ENCODE peak calls at places on chromosomes 3 and 15, in five cellular contexts. J is sigmoid colon, S is transverse colon, L is K562, R is tibial nerve. Y is an unnamed sample.
A peak's percentile ranks its signal among the peaks of the same experiment; 100 is the strongest.

GRCh38 chr3:71010731-71011455 is 572.6 kb downstream of the FOXP1 start:
- DNase-seq in J (no peak), L (peak; percentile 41), R (no peak), S (no peak), Y (no peak)

GRCh38 chr15:25691544-25692430 is 171.3 kb downstream of the ATP10A start:
- DNase-seq in J (peak; percentile 32), L (no peak), R (no peak), S (no peak), Y (no peak)

GRCh38 chr15:25717116-25717755 is 145.9 kb downstream of the ATP10A start:
- DNase-seq in S (no peak), R (no peak), L (no peak), J (peak; percentile 13), Y (no peak)

GRCh38 chr15:55774113-55774970 is 31.4 kb upstream of the PRTG start:
- DNase-seq in L (peak; percentile 58), S (peak; percentile 38), R (peak; percentile 48), J (no peak), Y (peak; percentile 29)

GRCh38 chr3:121463745-121464144 is 82.0 kb downstream of the POLQ start:
- DNase-seq in L (no peak), S (no peak), R (no peak), J (no peak), Y (no peak)

GRCh38 chr3:130093741-130094391 is 12.2 kb downstream of the ALG1L2 start:
- DNase-seq in L (peak; percentile 50), R (peak; percentile 7), J (no peak), S (peak; percentile 57), Y (no peak)

GRCh38 chr3:123431658-123432323 is 17.1 kb downstream of the ADCY5 start:
- DNase-seq in L (no peak), J (no peak), R (no peak), S (peak; percentile 48), Y (no peak)

GRCh38 chr3:136831461-136831860 is 12.5 kb downstream of the SLC35G2 start:
- DNase-seq in S (no peak), J (no peak), L (no peak), R (no peak), Y (no peak)

GRCh38 chr3:46300461-46300789 is 53.5 kb upstream of the CCR2 start:
- DNase-seq in L (no peak), J (no peak), S (no peak), R (no peak), Y (no peak)

GRCh38 chr15:86540840-86541467 is 461.3 kb downstream of the AGBL1 start:
- DNase-seq in R (no peak), L (no peak), S (no peak), J (no peak), Y (no peak)

GRCh38 chr15:56950979-56951378 is 32.5 kb downstream of the TCF12 start:
- DNase-seq in R (no peak), L (no peak), S (no peak), J (no peak), Y (no peak)
- TF ChIP-seq EP300 in R (no peak), L (no peak), S (no peak), J (no peak), Y (no peak)

GRCh38 chr3:152319256-152319655 is 50.5 kb downstream of the MBNL1 start:
- DNase-seq in S (no peak), R (no peak), L (peak; percentile 20), J (no peak), Y (no peak)
- TF ChIP-seq EP300 in S (no peak), R (no peak), L (no peak), J (no peak), Y (no peak)

GRCh38 chr15:68730491-68731317 is 90.0 kb downstream of the ANP32A start:
- DNase-seq in R (peak; percentile 57), S (peak; percentile 46), L (peak; percentile 23), J (peak; percentile 65), Y (peak; percentile 49)

GRCh38 chr15:68729789-68730201 is 90.9 kb downstream of the ANP32A start:
- DNase-seq in R (no peak), S (no peak), L (no peak), J (peak; percentile 69), Y (no peak)

GRCh38 chr15:68726246-68726645 is 94.4 kb downstream of the ANP32A start:
- DNase-seq in L (no peak), R (no peak), S (no peak), J (no peak), Y (no peak)

GRCh38 chr15:68721886-68722285 is 98.8 kb downstream of the ANP32A start:
- DNase-seq in L (no peak), S (no peak), J (no peak), R (no peak), Y (no peak)

GRCh38 chr15:68725736-68726135 is 95.0 kb downstream of the ANP32A start:
- DNase-seq in L (no peak), J (peak; percentile 88), S (peak; percentile 40), R (peak; percentile 30), Y (peak; percentile 32)
- TF ChIP-seq EP300 in L (no peak), J (no peak), S (no peak), R (no peak), Y (no peak)

GRCh38 chr15:66780973-66781718 is 79.1 kb downstream of the SMAD6 start:
- DNase-seq in R (no peak), L (no peak), J (peak; percentile 48), S (no peak), Y (no peak)
- TF ChIP-seq EP300 in R (no peak), L (no peak), J (no peak), S (no peak), Y (no peak)

GRCh38 chr15:98671060-98672008 is 23.0 kb downstream of the IGF1R start:
- DNase-seq in S (no peak), R (no peak), L (no peak), J (no peak), Y (no peak)
- TF ChIP-seq EP300 in S (no peak), R (peak; percentile 60), L (no peak), J (no peak), Y (no peak)

GRCh38 chr3:175185903-175186302 is 326.8 kb downstream of the NAALADL2 start:
- DNase-seq in L (no peak), J (no peak), R (no peak), S (no peak), Y (no peak)
- TF ChIP-seq EP300 in L (no peak), J (no peak), R (no peak), S (no peak), Y (no peak)

DNA sequence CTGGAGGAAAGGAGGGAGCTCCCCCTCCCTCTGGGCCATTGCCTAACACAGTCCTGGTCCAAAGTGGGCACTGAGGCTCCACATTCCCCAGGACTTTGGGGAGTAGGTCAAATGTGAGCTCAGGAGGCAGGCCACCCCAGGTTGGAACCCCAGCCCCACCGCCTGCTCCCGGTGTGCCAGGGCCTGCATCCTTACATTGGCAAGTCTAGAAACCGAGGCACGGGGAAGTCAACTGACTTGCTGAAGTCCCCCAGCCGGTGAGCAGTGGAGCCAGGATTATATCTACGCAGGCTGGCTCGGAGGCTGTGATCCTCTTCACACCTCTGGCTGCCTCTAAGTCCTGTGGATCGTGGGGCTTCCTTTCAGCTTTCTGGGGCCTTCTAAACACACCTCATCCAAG is 48.7 kb downstream of the RHCG start:
- DNase-seq in R (no peak), J (no peak), S (no peak), L (no peak), Y (no peak)
- TF ChIP-seq EP300 in R (no peak), J (no peak), S (no peak), L (no peak), Y (no peak)

DNA sequence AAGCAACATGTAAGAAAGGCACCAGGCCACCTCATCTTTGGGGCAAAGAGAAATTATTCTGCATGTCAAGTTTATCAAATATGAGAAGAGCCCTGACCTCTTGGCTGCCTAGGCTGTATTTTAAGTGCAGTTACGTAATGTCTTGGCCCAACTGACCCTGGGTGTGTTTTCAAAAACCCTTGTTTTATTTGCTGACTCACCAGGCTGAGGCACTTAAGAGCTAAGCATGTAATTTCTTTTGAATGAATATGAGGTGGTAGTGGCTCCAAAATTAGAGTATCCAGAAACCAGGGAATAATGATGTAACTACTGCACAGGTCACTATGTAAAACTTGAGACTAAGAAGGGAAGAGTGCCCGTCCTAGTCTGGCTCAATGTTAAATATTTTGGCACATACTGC is 24.3 kb downstream of the PGPEP1L start:
- DNase-seq in S (peak; percentile 16), J (peak; percentile 74), R (peak; percentile 78), L (peak; percentile 37), Y (peak; percentile 32)
- TF ChIP-seq EP300 in S (no peak), J (no peak), R (peak; percentile 66), L (peak; percentile 50), Y (no peak)

GRCh38 chr3:112399064-112399463 is 66.1 kb downstream of the CD200 start:
- DNase-seq in R (no peak), L (no peak), S (no peak), J (no peak), Y (no peak)
- TF ChIP-seq EP300 in R (no peak), L (no peak), S (no peak), J (no peak), Y (no peak)

GRCh38 chr3:16743276-16743675 is 138.1 kb upstream of the DAZL start:
- DNase-seq in R (no peak), J (no peak), S (no peak), L (no peak), Y (no peak)
- TF ChIP-seq EP300 in R (no peak), J (no peak), S (no peak), L (no peak), Y (no peak)